ENCODE peak calls at places on chromosome 12, in six cellular contexts. A is GM12865; O is B cell; S is HS-5; N is naive thymus-derived CD4-positive, alpha-beta T cell; Z is kidney tubule cell. U is an unnamed sample.

GRCh38 chr12:74538491-74539258 is 1.0 kb downstream of the ATXN7L3B start:
- DNase-seq in A (peak), O (peak), S (no peak), N (peak), Z (peak), U (peak)

GRCh38 chr12:100391856-100392255 is 35.0 kb downstream of the SLC17A8 start:
- DNase-seq in A (no peak), O (no peak), S (no peak), N (no peak), Z (peak), U (no peak)

GRCh38 chr12:118404876-118405521 is 28.6 kb downstream of the SUDS3 start:
- DNase-seq in A (peak), O (peak), S (peak), N (peak), Z (peak), U (peak)

GRCh38 chr12:125194999-125195398 is 129.8 kb downstream of the AACS start:
- DNase-seq in A (no peak), O (no peak), S (no peak), N (no peak), Z (no peak), U (no peak)

GRCh38 chr12:25025951-25026490 is 77.1 kb upstream of the BCAT1 start:
- DNase-seq in A (no peak), O (no peak), S (no peak), N (no peak), Z (no peak), U (no peak)

GRCh38 chr12:98618952-98619351 is 25.5 kb downstream of the SLC25A3 start:
- DNase-seq in A (no peak), O (no peak), S (peak), N (no peak), Z (no peak), U (no peak)

GRCh38 chr12:124470806-124471205 is 96.6 kb downstream of the NCOR2 start:
- DNase-seq in A (no peak), O (no peak), S (no peak), N (no peak), Z (no peak), U (no peak)

GRCh38 chr12:71438670-71439361 is 782 bp upstream of the LGR5 start:
- DNase-seq in A (no peak), O (peak), S (no peak), N (peak), Z (peak), U (no peak)

GRCh38 chr12:117485984-117486839 is 124.8 kb upstream of the NOS1 start:
- DNase-seq in A (no peak), O (no peak), S (no peak), N (no peak), Z (peak), U (no peak)

GRCh38 chr12:50937653-50938052 is 14.7 kb upstream of the HIGD1C start:
- DNase-seq in A (no peak), O (no peak), S (no peak), N (no peak), Z (no peak), U (no peak)

GRCh38 chr12:52151859-52152783 is 39.7 kb downstream of the KRT80 start:
- DNase-seq in A (peak), O (peak), S (no peak), N (peak), Z (peak), U (peak)

GRCh38 chr12:102629262-102629888 is 149.0 kb upstream of the IGF1 start:
- DNase-seq in A (no peak), O (no peak), S (no peak), N (no peak), Z (no peak), U (no peak)

GRCh38 chr12:8554451-8555195 is 13.9 kb upstream of the CLEC4E start:
- DNase-seq in A (no peak), O (no peak), S (peak), N (no peak), Z (peak), U (no peak)

GRCh38 chr12:2540535-2540941 is 254.2 kb upstream of the FKBP4 start:
- DNase-seq in A (no peak), O (no peak), S (no peak), N (no peak), Z (no peak), U (no peak)

GRCh38 chr12:48765753-48766162 is 23.1 kb downstream of the ADCY6 start:
- DNase-seq in A (peak), O (no peak), S (no peak), N (no peak), Z (peak), U (no peak)

GRCh38 chr12:113247123-113248045 is 26.1 kb downstream of the TPCN1 start:
- DNase-seq in A (no peak), O (no peak), S (no peak), N (no peak), Z (peak), U (no peak)

GRCh38 chr12:9099552-9100190 is 16.0 kb downstream of the A2M start:
- DNase-seq in A (no peak), O (no peak), S (no peak), N (no peak), Z (no peak), U (no peak)

GRCh38 chr12:47097276-47097896 is 17.6 kb upstream of the AMIGO2 start:
- DNase-seq in A (no peak), O (no peak), S (no peak), N (no peak), Z (peak), U (no peak)

GRCh38 chr12:4307593-4308333 is 13.2 kb upstream of the TIGAR start:
- DNase-seq in A (peak), O (peak), S (no peak), N (no peak), Z (peak), U (no peak)

GRCh38 chr12:27807063-27807703 is 27.1 kb upstream of the MANSC4 start:
- DNase-seq in A (no peak), O (no peak), S (no peak), N (no peak), Z (no peak), U (peak)

GRCh38 chr12:120680165-120680738 is 6.7 kb upstream of the MLEC start:
- DNase-seq in A (peak), O (no peak), S (no peak), N (no peak), Z (no peak), U (no peak)

GRCh38 chr12:39123580-39123979 is 218.2 kb upstream of the CPNE8 start:
- DNase-seq in A (no peak), O (no peak), S (no peak), N (no peak), Z (peak), U (no peak)

GRCh38 chr12:12890815-12891645 is at the start of gene GPRC5A:
- DNase-seq in A (peak), O (peak), S (peak), N (peak), Z (peak), U (peak)

GRCh38 chr12:23352670-23353069 is 596.8 kb downstream of the SOX5 start:
- DNase-seq in A (no peak), O (no peak), S (no peak), N (no peak), Z (no peak), U (no peak)

GRCh38 chr12:98238513-98238912 is 276.9 kb upstream of the TMPO start:
- DNase-seq in A (no peak), O (no peak), S (peak), N (no peak), Z (no peak), U (no peak)

GRCh38 chr12:47946413-47947107 is 16.8 kb upstream of the TMEM106C start:
- DNase-seq in A (no peak), O (no peak), S (no peak), N (no peak), Z (peak), U (no peak)

GRCh38 chr12:93348568-93349435 is 28.9 kb upstream of the NUDT4 start:
- DNase-seq in A (no peak), O (no peak), S (no peak), N (no peak), Z (no peak), U (no peak)

GRCh38 chr12:69987453-69988102 is 162.6 kb downstream of the MYRFL start:
- DNase-seq in A (no peak), O (no peak), S (peak), N (no peak), Z (peak), U (no peak)

U was measured in CD4-positive, CD25-positive, alpha-beta regulatory T cell.